ENCODE peak calls at places on chromosomes 4 and X, in ten cellular contexts. W is uterus; H is AG04450; Q is aorta; T is cardiac muscle cell; Y is heart left ventricle; V is CD4-positive, CD25-positive, alpha-beta regulatory T cell; U is heart right ventricle; G is CD8-positive, alpha-beta T cell; C is left lung. J is an unnamed sample.

GRCh38 chrX:133214316-133214715 is 3.8 kb downstream of the TFDP3 start:
- DNase-seq in U (no peak), T (no peak), W (no peak), H (no peak), Y (no peak), Q (no peak), V (no peak), G (no peak), C (no peak), J (no peak)

GRCh38 chr4:177726111-177726510 is 283.9 kb upstream of the AGA start:
- DNase-seq in V (no peak), Y (no peak), T (no peak), Q (no peak), G (no peak), W (no peak), C (no peak), H (no peak), U (no peak), J (no peak)

GRCh38 chrX:153544747-153545146 is 27.3 kb downstream of the ATP2B3 start:
- DNase-seq in C (no peak), T (no peak), H (no peak), Y (no peak), Q (no peak), G (no peak), W (no peak), U (no peak), V (no peak), J (no peak)

GRCh38 chr4:101200561-101200960 is 146.8 kb downstream of the PPP3CA start:
- DNase-seq in C (no peak), G (no peak), W (no peak), U (no peak), Q (no peak), T (peak; percentile 93), H (peak; percentile 78), V (no peak), Y (no peak), J (no peak)

GRCh38 chrX:47456080-47456479 is 26.9 kb downstream of the ZNF41 start:
- DNase-seq in G (no peak), Y (peak; percentile 27), Q (no peak), V (no peak), H (no peak), W (no peak), C (no peak), T (no peak), U (peak; percentile 22), J (no peak)

GRCh38 chrX:20116087-20116574 is 576 bp downstream of the MAP7D2 start:
- DNase-seq in Y (no peak), G (no peak), Q (no peak), H (no peak), T (no peak), C (no peak), U (no peak), V (no peak), W (no peak), J (no peak)

GRCh38 chr4:15130441-15130840 is 128.2 kb downstream of the CPEB2 start:
- DNase-seq in T (no peak), U (no peak), C (no peak), W (no peak), Q (no peak), Y (no peak), G (no peak), H (no peak), V (no peak), J (no peak)

GRCh38 chr4:111991797-111992196 is 153.5 kb upstream of the FAM241A start:
- DNase-seq in G (no peak), T (peak; percentile 30), H (peak; percentile 3), Y (no peak), W (no peak), C (no peak), Q (no peak), U (no peak), V (no peak), J (no peak)

GRCh38 chrX:55120767-55121358 is 32.0 kb downstream of the PAGE2 start:
- DNase-seq in C (no peak), V (no peak), T (peak; percentile 57), U (no peak), H (no peak), Y (no peak), G (no peak), W (no peak), Q (no peak), J (no peak)

GRCh38 chrX:14010566-14010965 is 19.1 kb downstream of the GEMIN8 start:
- DNase-seq in Y (no peak), H (no peak), W (no peak), U (no peak), Q (no peak), C (no peak), G (no peak), V (no peak), T (no peak), J (no peak)

GRCh38 chr4:81366786-81367185 is 104.9 kb downstream of the RASGEF1B start:
- DNase-seq in W (no peak), V (no peak), C (no peak), Q (no peak), T (no peak), G (no peak), Y (no peak), H (no peak), U (no peak), J (no peak)

GRCh38 chrX:103254921-103255455 is at the start of gene TCEAL8:
- DNase-seq in G (peak; percentile 17), T (peak; percentile 80), C (peak; percentile 87), Q (peak; percentile 93), U (peak; percentile 72), W (peak; percentile 75), V (peak; percentile 51), Y (peak; percentile 83), H (peak; percentile 23), J (peak; percentile 89)

GRCh38 chr4:152165146-152165545 is 370.7 kb downstream of the FBXW7 start:
- DNase-seq in U (no peak), Q (no peak), C (no peak), V (no peak), T (no peak), H (no peak), Y (no peak), G (no peak), W (no peak), J (no peak)

GRCh38 chrX:20061869-20062254 is 54.8 kb downstream of the MAP7D2 start:
- DNase-seq in C (no peak), H (no peak), V (no peak), Y (no peak), T (peak; percentile 6), G (no peak), W (no peak), U (no peak), Q (no peak), J (no peak)

DNA sequence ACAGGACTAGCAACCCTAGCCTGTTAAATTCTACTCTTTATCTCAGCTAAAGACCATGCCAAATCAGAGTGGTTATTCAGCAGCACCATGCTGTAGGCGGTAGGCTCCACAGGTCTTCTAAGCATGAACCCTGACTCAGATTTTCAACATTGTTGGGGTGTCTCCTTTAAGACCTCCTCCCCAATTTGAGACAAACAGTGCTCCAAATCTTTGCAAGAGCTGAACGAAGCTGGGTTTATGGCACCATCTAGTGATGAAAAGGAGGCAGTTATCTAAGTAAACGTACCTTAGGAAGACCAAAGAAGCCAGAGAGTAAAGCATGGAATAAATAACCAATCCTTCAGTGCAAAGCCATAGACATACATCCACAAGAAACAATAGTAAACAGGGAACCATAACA is 334.5 kb upstream of the SLC7A11 start:
- DNase-seq in Q (no peak), C (no peak), U (no peak), T (peak; percentile 64), V (no peak), Y (no peak), H (peak; percentile 34), W (no peak), G (no peak), J (no peak)
- H3K9me3 ChIP-seq in Q (peaks cover 3% of the 10 kb centered on the region), C (no peaks in the 10 kb centered on the region), U (no peaks in the 10 kb centered on the region), T (no peaks in the 10 kb centered on the region), V (no peaks in the 10 kb centered on the region), Y (peaks cover 16% of the 10 kb centered on the region), H (peaks cover 3% of the 10 kb centered on the region), W (no peaks in the 10 kb centered on the region), G (no peaks in the 10 kb centered on the region), J (peaks cover 30% of the 10 kb centered on the region)

DNA sequence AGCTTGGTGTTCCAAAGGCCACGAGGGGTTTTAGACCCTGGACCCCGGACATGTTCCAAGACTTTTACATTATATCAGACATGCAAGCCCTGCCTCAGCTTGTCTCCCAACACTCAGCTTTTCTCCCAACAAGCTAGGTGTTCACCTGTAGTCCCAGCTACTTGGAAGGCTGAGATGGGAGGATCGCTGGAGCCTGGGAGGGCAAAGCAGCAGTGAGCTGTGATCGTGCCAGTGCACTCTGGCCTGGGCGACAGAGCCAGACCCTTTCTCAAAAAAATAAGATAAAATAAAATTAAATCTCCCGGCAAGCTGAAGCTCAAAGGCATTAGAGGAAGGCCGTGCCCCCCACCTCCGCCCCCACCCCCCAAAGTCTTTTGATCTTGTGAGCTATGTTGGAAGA is 13.7 kb downstream of the CTAG1A start:
- DNase-seq in W (no peak), H (no peak), V (no peak), C (no peak), G (no peak), U (no peak), Q (no peak), T (no peak), Y (no peak), J (no peak)
- H3K9me3 ChIP-seq in W (no peaks in the 10 kb centered on the region), H (peaks cover 3% of the 10 kb centered on the region), V (no peaks in the 10 kb centered on the region), C (no peaks in the 10 kb centered on the region), G (no peaks in the 10 kb centered on the region), U (no peaks in the 10 kb centered on the region), Q (no peaks in the 10 kb centered on the region), T (no peaks in the 10 kb centered on the region), Y (no peaks in the 10 kb centered on the region), J (no peaks in the 10 kb centered on the region)

GRCh38 chr4:170214731-170215130 is 125.0 kb upstream of the AADAT start:
- DNase-seq in Y (no peak), Q (no peak), T (no peak), G (no peak), V (no peak), H (no peak), W (no peak), C (no peak), U (no peak), J (no peak)

DNA sequence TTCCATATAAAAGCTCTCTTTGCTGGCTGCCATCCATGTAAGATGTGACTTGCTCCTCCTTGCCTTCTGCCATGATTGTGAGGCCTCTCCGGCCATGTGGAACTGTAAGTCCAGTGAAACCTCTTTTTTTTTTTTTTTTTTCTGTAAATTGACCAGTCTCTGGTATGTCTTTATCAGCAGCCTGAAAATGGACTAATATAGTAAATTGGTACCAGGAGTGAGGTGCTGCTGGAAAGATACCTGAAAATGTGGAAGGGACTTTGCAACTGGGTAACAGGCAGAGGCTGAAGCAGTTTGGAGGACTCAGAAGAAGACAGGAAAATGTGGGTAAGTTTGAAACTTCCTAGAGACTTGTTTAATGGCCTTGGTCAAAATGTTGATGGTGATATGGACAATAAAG is 124.3 kb upstream of the AADAT start:
- DNase-seq in T (no peak), U (no peak), V (no peak), H (no peak), Y (no peak), Q (no peak), C (no peak), W (no peak), G (no peak), J (no peak)
- H3K9me3 ChIP-seq in T (no peaks in the 10 kb centered on the region), U (no peaks in the 10 kb centered on the region), V (peaks cover 15% of the 10 kb centered on the region), H (peaks cover 10% of the 10 kb centered on the region), Y (peaks cover 7% of the 10 kb centered on the region), Q (no peaks in the 10 kb centered on the region), C (no peaks in the 10 kb centered on the region), W (no peaks in the 10 kb centered on the region), G (no peaks in the 10 kb centered on the region), J (peaks cover 15% of the 10 kb centered on the region)

DNA sequence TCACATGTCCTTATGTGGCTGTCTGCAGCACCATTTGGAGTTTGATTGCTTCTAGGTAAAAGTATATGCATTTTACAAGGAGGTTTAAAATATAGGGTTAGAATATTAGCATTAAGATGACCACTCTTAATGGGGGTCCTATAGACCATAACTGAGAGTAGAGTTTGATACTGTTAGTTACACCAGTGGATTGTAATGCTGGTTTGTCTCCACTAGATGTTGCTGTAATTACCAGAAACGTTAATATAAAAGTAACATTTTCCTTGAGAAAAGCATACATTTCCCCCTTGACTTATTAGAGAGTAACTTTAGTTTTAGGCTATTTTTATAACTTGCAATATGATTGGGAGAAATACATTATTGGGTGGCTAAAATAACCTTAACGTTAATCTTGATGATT is 93.0 kb downstream of the ZXDA start:
- DNase-seq in Q (no peak), G (no peak), H (no peak), W (no peak), T (peak; percentile 2), V (no peak), Y (no peak), U (no peak), C (no peak), J (no peak)
- H3K9me3 ChIP-seq in Q (no peaks in the 10 kb centered on the region), G (no peaks in the 10 kb centered on the region), H (no peaks in the 10 kb centered on the region), W (no peaks in the 10 kb centered on the region), T (no peaks in the 10 kb centered on the region), V (no peaks in the 10 kb centered on the region), Y (no peaks in the 10 kb centered on the region), U (no peaks in the 10 kb centered on the region), C (no peaks in the 10 kb centered on the region), J (peaks cover 6% of the 10 kb centered on the region)

J was measured in tibial artery.